ENCODE peak calls at places on chromosomes 7 and 10, in four cellular contexts. One of them, this sample, is unnamed.

GRCh38 chr7:47239034-47239433 is 342.9 kb downstream of the TNS3 start:
- DNase-seq in IMR-90: no peak
- DNase-seq in H9: no peak
- DNase-seq in H1: no peak
- DNase-seq in this sample: no peak

GRCh38 chr7:143002856-143003255 is 24.1 kb downstream of the OR9A2 start:
- DNase-seq in IMR-90: no peak
- DNase-seq in H1: no peak
- DNase-seq in H9: no peak
- DNase-seq in this sample: no peak

GRCh38 chr10:9786101-9786500 is 1231.6 kb upstream of the CELF2 start:
- DNase-seq in IMR-90: peak; percentile 69
- DNase-seq in H1: no peak
- DNase-seq in H9: no peak
- DNase-seq in this sample: no peak

GRCh38 chr10:30600005-30600404 is 29.5 kb downstream of the LYZL2 start:
- DNase-seq in IMR-90: peak; percentile 18
- DNase-seq in H9: no peak
- DNase-seq in H1: no peak
- DNase-seq in this sample: peak; percentile 20

GRCh38 chr10:10092581-10092980 is 925.1 kb upstream of the CELF2 start:
- DNase-seq in IMR-90: peak; percentile 21
- DNase-seq in H1: peak; percentile 45
- DNase-seq in H9: peak; percentile 31
- DNase-seq in this sample: no peak

GRCh38 chr10:124003481-124004371 is 89.7 kb downstream of the CHST15 start:
- DNase-seq in IMR-90: no peak
- DNase-seq in H9: no peak
- DNase-seq in H1: peak; percentile 40
- DNase-seq in this sample: no peak

GRCh38 chr7:44212018-44212417 is 11.2 kb downstream of the YKT6 start:
- DNase-seq in IMR-90: no peak
- DNase-seq in H9: no peak
- DNase-seq in H1: no peak
- DNase-seq in this sample: no peak

GRCh38 chr10:95240811-95241210 is 46.8 kb downstream of the ACSM6 start:
- DNase-seq in IMR-90: no peak
- DNase-seq in H9: no peak
- DNase-seq in H1: no peak
- DNase-seq in this sample: no peak

GRCh38 chr7:27101906-27102577 is 441 bp downstream of the HOXA2 start:
- DNase-seq in H9: no peak
- DNase-seq in IMR-90: peak; percentile 35
- DNase-seq in H1: no peak
- DNase-seq in this sample: no peak

GRCh38 chr10:120873741-120874140 is 22.6 kb downstream of the WDR11 start:
- DNase-seq in H1: no peak
- DNase-seq in IMR-90: no peak
- DNase-seq in H9: no peak
- DNase-seq in this sample: no peak

GRCh38 chr10:70838270-70838669 is 22.5 kb downstream of the SGPL1 start:
- DNase-seq in IMR-90: no peak
- DNase-seq in H1: no peak
- DNase-seq in H9: no peak
- DNase-seq in this sample: no peak

GRCh38 chr7:79564123-79564522 is 110.7 kb upstream of the MAGI2 start:
- DNase-seq in H9: no peak
- DNase-seq in IMR-90: no peak
- DNase-seq in H1: no peak
- DNase-seq in this sample: no peak

GRCh38 chr10:31507427-31507826 is 188.4 kb downstream of the ZEB1 start:
- DNase-seq in IMR-90: no peak
- DNase-seq in H9: no peak
- DNase-seq in H1: no peak
- DNase-seq in this sample: no peak

GRCh38 chr10:122445469-122445868 is 9.0 kb upstream of the ARMS2 start:
- DNase-seq in IMR-90: peak; percentile 26
- DNase-seq in H9: no peak
- DNase-seq in H1: no peak
- DNase-seq in this sample: no peak

GRCh38 chr7:159027803-159028455 is 116.7 kb downstream of the VIPR2 start:
- DNase-seq in IMR-90: no peak
- DNase-seq in H9: peak; percentile 24
- DNase-seq in H1: no peak
- DNase-seq in this sample: no peak
- H3K14ac ChIP-seq in IMR-90: no peak overlapping the region
- H3K14ac ChIP-seq in H9: no peak overlapping the region
- H3K14ac ChIP-seq in H1: no peak overlapping the region
- H3K14ac ChIP-seq in this sample: no peak overlapping the region

DNA sequence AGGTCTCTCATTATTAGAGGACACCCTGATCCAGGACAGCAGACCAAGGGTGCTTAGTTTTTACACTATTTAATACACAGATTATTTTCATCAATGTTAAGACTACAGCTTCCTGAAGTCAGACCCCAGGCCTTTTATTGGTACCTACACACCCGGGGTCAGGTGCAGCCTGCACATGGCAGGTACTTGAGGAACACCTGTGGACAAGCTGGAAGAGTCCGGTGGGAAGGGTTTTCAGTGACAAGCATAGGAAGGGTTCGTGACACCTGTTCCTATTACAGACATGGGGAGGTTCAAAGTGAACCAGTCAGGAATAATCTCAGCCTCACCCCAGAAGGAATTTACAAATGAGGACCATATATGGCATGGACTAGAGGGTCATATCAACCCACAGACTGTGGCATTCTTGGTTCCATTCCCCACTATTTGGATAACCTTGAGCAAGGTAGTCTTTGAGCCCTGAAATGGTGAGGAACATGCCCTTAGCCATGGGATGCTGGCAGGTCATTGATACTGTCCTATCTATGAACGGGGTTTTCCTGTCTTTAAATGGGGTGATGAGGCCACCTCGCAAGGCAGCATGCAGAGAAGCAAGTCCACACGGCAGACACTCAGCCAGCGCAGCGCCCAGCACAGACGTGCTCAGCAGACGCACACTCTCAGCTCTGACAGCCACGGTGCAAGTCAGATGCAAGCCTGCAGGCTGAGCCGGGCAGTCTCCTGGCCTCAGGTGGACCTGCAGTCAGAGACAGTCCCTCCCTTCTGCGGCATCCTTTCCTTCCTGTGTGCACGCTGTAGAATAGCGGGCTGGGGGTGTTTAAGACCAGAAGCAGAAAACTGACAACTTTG is 624.9 kb downstream of the PTPRN2 start:
- DNase-seq in H1: no peak
- DNase-seq in IMR-90: no peak
- DNase-seq in H9: peak; percentile 28
- DNase-seq in this sample: no peak
- H3K9me3 ChIP-seq in H1: no peaks in the 10 kb centered on the region
- H3K9me3 ChIP-seq in IMR-90: peaks cover 26% of the 10 kb centered on the region
- H3K9me3 ChIP-seq in H9: no peaks in the 10 kb centered on the region
- H3K9me3 ChIP-seq in this sample: peaks cover 9% of the 10 kb centered on the region

GRCh38 chr10:46325021-46325420 is 38.2 kb downstream of the ANTXRL start:
- DNase-seq in H1: no peak
- DNase-seq in H9: no peak
- DNase-seq in IMR-90: peak; percentile 14
- DNase-seq in this sample: peak; percentile 30

GRCh38 chr10:46319383-46319782 is 32.6 kb downstream of the ANTXRL start:
- DNase-seq in H1: no peak
- DNase-seq in IMR-90: no peak
- DNase-seq in H9: no peak
- DNase-seq in this sample: no peak

GRCh38 chr10:46326066-46326465 is 39.3 kb downstream of the ANTXRL start:
- DNase-seq in IMR-90: peak; percentile 11
- DNase-seq in H9: no peak
- DNase-seq in H1: no peak
- DNase-seq in this sample: no peak

GRCh38 chr10:46321770-46322169 is 35.0 kb downstream of the ANTXRL start:
- DNase-seq in IMR-90: no peak
- DNase-seq in H1: no peak
- DNase-seq in H9: no peak
- DNase-seq in this sample: no peak

GRCh38 chr10:46323176-46323575 is 36.4 kb downstream of the ANTXRL start:
- DNase-seq in IMR-90: no peak
- DNase-seq in H1: no peak
- DNase-seq in H9: no peak
- DNase-seq in this sample: no peak
- H2AFZ ChIP-seq in IMR-90: no peak overlapping the region
- H2AFZ ChIP-seq in H1: peak overlapping the region; percentile 8
- H2AFZ ChIP-seq in H9: no peak overlapping the region
- H2AFZ ChIP-seq in this sample: no peak overlapping the region

DNA sequence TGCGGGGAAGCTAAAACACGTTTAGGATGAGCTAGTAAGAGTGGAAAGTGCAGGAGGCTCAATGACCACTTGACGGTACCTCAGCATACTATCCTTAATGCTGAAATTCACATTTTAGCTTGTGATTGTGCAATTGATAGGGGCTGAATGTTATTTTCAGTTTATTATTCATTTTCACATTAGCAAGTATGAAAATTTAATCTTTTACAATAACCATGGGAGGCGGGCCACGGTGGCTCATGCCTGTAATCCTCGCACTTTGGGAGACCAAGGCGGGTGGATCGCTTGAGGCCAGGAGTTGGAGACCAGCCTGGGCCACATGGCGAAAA is 22.1 kb upstream of the ANLN start:
- DNase-seq in H1: no peak
- DNase-seq in H9: no peak
- DNase-seq in IMR-90: no peak
- DNase-seq in this sample: no peak
- H3K14ac ChIP-seq in H1: no peak overlapping the region
- H3K14ac ChIP-seq in H9: no peak overlapping the region
- H3K14ac ChIP-seq in IMR-90: no peak overlapping the region
- H3K14ac ChIP-seq in this sample: no peak overlapping the region

DNA sequence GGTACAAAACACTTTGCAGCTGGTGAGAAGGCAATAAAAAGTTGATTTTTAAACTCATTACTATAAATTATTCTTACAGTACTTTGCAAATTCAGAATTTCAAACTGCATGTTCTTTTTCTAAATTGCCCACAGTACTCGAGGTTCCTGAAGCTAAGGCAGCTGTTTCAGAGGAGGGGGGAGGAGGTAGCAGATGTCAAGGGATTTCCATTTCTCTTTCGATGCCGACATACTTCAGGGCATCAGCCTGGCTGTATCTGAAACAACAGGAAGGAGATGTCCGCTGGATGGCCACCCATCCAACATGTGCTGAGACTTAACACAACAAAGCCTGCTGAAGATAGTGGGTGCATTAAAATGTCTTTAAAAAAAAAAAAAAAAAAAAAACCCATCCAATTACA is 76.6 kb downstream of the EZH2 start:
- DNase-seq in H1: no peak
- DNase-seq in H9: no peak
- DNase-seq in IMR-90: no peak
- DNase-seq in this sample: no peak
- H3K9me3 ChIP-seq in H1: no peaks in the 10 kb centered on the region
- H3K9me3 ChIP-seq in H9: no peaks in the 10 kb centered on the region
- H3K9me3 ChIP-seq in IMR-90: no peaks in the 10 kb centered on the region
- H3K9me3 ChIP-seq in this sample: no peaks in the 10 kb centered on the region

DNA sequence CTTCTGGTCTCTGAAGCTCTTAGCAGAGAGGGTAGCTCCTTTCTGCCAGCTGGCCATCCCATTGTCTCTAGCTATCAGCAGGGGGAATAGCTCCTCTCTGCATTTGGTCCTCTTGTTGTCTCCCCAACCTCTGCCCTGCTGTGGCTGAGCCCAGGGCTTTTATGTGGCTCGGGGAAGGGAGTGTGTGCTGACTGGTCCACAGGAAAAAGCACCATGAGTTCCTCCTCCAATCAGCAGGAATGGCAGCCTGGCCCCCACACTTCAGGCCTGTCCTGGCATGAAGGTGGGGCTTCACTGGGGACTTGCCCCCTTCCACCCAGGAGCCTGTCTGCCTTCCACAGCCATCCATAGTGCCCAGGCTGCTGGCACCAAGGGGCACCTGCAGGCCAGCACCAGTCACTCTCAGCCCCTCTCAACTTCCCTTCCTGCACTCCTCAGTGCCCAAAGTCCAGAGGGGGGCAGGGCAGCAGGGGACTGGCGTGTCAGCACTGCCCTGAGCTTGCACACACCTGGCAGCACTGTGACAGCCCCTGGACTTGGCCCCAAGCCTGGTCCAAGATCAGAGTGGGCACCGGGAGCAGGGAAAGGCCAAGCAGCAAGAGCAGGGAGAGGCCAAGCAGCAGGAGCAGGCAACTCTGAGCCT is 36.2 kb downstream of the NOLC1 start:
- DNase-seq in H1: no peak
- DNase-seq in H9: no peak
- DNase-seq in IMR-90: no peak
- DNase-seq in this sample: no peak
- H2AFZ ChIP-seq in H1: peak overlapping the region; percentile 6
- H2AFZ ChIP-seq in H9: no peak overlapping the region
- H2AFZ ChIP-seq in IMR-90: peak overlapping the region; percentile 58
- H2AFZ ChIP-seq in this sample: no peak overlapping the region

GRCh38 chr10:133422821-133423771 is 1.3 kb downstream of the SPRN start:
- DNase-seq in IMR-90: no peak
- DNase-seq in H1: peak; percentile 63
- DNase-seq in H9: peak; percentile 36
- DNase-seq in this sample: no peak
- H3K14ac ChIP-seq in IMR-90: no peak overlapping the region
- H3K14ac ChIP-seq in H1: no peak overlapping the region
- H3K14ac ChIP-seq in H9: no peak overlapping the region
- H3K14ac ChIP-seq in this sample: no peak overlapping the region

This sample was measured in trophoblast cell.